ENCODE peak calls at places on chromosomes 13 and 19, in nine cellular contexts. E, F, M, O, X, U, V, L and G are unnamed samples.

GRCh38 chr19:55158423-55158822 is 891 bp upstream of the TNNI3 start:
- DNase-seq in O (no peak), E (no peak), U (no peak), L (no peak), X (no peak), V (no peak), F (no peak), M (no peak), G (no peak)

GRCh38 chr19:3526507-3527244 is 12.3 kb upstream of the TEKTIP1 start:
- DNase-seq in U (no peak), M (no peak), V (no peak), F (no peak), X (no peak), O (no peak), L (no peak), E (no peak), G (no peak)

GRCh38 chr13:39148513-39148961 is 110.3 kb downstream of the NHLRC3 start:
- DNase-seq in U (peak; percentile 51), X (peak; percentile 37), M (no peak), E (peak; percentile 91), L (peak; percentile 81), O (no peak), F (peak; percentile 38), V (no peak), G (no peak)

GRCh38 chr19:46604781-46605355 is 3.7 kb downstream of the CALM3 start:
- DNase-seq in U (no peak), O (no peak), L (no peak), V (no peak), F (no peak), X (no peak), E (no peak), M (peak; percentile 52), G (no peak)

GRCh38 chr19:10789876-10790275 is 46.1 kb downstream of the TMED1 start:
- DNase-seq in O (no peak), X (no peak), U (no peak), L (no peak), F (no peak), M (no peak), V (no peak), E (no peak), G (no peak)

GRCh38 chr19:33888665-33889064 is 92.0 kb downstream of the KCTD15 start:
- DNase-seq in X (no peak), O (no peak), M (no peak), E (no peak), F (no peak), U (no peak), V (no peak), L (no peak), G (no peak)

GRCh38 chr19:13014921-13015280 is 19.6 kb downstream of the NFIX start:
- DNase-seq in M (no peak), U (no peak), V (no peak), O (no peak), E (no peak), F (no peak), L (no peak), X (no peak), G (no peak)

GRCh38 chr13:40993987-40994386 is 25.1 kb downstream of the ELF1 start:
- DNase-seq in E (no peak), X (no peak), U (peak; percentile 80), V (peak; percentile 83), F (peak; percentile 58), M (no peak), O (no peak), L (peak; percentile 99), G (no peak)

GRCh38 chr19:409006-409514 is at the start of gene C2CD4C:
- DNase-seq in V (peak; percentile 28), E (no peak), L (no peak), U (peak; percentile 91), M (peak; percentile 32), O (no peak), X (peak; percentile 16), F (no peak), G (peak; percentile 12)

GRCh38 chr19:33622809-33623511 is 1.2 kb downstream of the CHST8 start:
- DNase-seq in X (no peak), F (no peak), M (no peak), U (peak; percentile 45), L (no peak), O (no peak), E (no peak), V (no peak), G (peak; percentile 34)

GRCh38 chr13:37109080-37109678 is 3.7 kb upstream of the CSNK1A1L start:
- DNase-seq in M (no peak), V (peak; percentile 48), O (no peak), F (no peak), X (peak; percentile 48), E (peak; percentile 65), L (no peak), U (peak; percentile 69), G (peak; percentile 18)

GRCh38 chr19:18671303-18672043 is 12.0 kb upstream of the CRTC1 start:
- DNase-seq in M (no peak), X (no peak), U (no peak), F (no peak), O (no peak), V (no peak), E (no peak), L (no peak), G (no peak)

GRCh38 chr13:30898721-30899188 is 7.3 kb upstream of the MEDAG start:
- DNase-seq in V (no peak), O (no peak), U (no peak), E (peak; percentile 99), M (no peak), L (no peak), F (no peak), X (peak; percentile 78), G (no peak)

GRCh38 chr19:18310966-18311365 is 11.9 kb downstream of the LSM4 start:
- DNase-seq in O (no peak), U (no peak), E (no peak), M (no peak), V (no peak), X (no peak), F (no peak), L (no peak), G (no peak)

GRCh38 chr19:30686252-30686762 is 314.1 kb downstream of the ZNF536 start:
- DNase-seq in O (no peak), M (no peak), E (peak; percentile 24), X (peak; percentile 2), F (no peak), U (no peak), L (no peak), V (peak; percentile 23), G (no peak)

GRCh38 chr13:55199132-55199531 is 1941.6 kb upstream of the PRR20A start:
- DNase-seq in U (peak; percentile 58), M (no peak), L (no peak), V (peak; percentile 69), F (no peak), X (no peak), O (no peak), E (no peak), G (no peak)

GRCh38 chr13:94335786-94336357 is 143.6 kb downstream of the DCT start:
- DNase-seq in U (no peak), X (no peak), L (no peak), F (no peak), E (peak; percentile 49), O (no peak), M (no peak), V (no peak), G (no peak)

GRCh38 chr19:30078381-30078910 is 136.4 kb downstream of the URI1 start:
- DNase-seq in U (no peak), O (no peak), V (no peak), M (no peak), E (no peak), F (no peak), X (no peak), L (no peak), G (no peak)

GRCh38 chr13:100625447-100625846 is 36.9 kb upstream of the GGACT start:
- DNase-seq in U (no peak), L (no peak), X (no peak), F (no peak), V (no peak), O (no peak), E (no peak), M (no peak), G (no peak)

GRCh38 chr13:99196466-99197256 is 4.0 kb upstream of the UBAC2 start:
- DNase-seq in M (no peak), L (no peak), V (peak; percentile 40), F (peak; percentile 18), X (no peak), O (no peak), U (peak; percentile 18), E (no peak), G (no peak)

GRCh38 chr19:57308514-57308913 is 11.8 kb upstream of the ZNF543 start:
- DNase-seq in X (no peak), M (no peak), E (no peak), F (no peak), O (no peak), L (no peak), V (no peak), U (no peak), G (no peak)

GRCh38 chr13:20160346-20161274 is at the start of gene GJA3:
- DNase-seq in E (peak; percentile 23), L (no peak), O (no peak), F (no peak), U (peak; percentile 56), V (peak; percentile 31), M (no peak), X (peak; percentile 58), G (no peak)

GRCh38 chr19:1266116-1266817 is 2.9 kb upstream of the CIRBP start:
- DNase-seq in F (peak; percentile 64), M (peak; percentile 74), U (peak; percentile 96), E (peak; percentile 87), V (peak; percentile 93), O (no peak), X (peak; percentile 90), L (no peak), G (peak; percentile 67)

GRCh38 chr19:50838239-50838638 is 4.9 kb upstream of the KLK15 start:
- DNase-seq in X (no peak), M (no peak), U (no peak), F (no peak), E (no peak), O (no peak), V (peak; percentile 37), L (no peak), G (peak; percentile 22)

GRCh38 chr13:111395511-111396393 is 75.3 kb downstream of the TEX29 start:
- DNase-seq in M (no peak), U (no peak), X (no peak), E (no peak), V (no peak), L (no peak), O (no peak), F (no peak), G (no peak)

GRCh38 chr13:20512042-20512683 is 13.5 kb downstream of the CRYL1 start:
- DNase-seq in X (peak; percentile 9), V (no peak), M (no peak), L (no peak), E (no peak), O (no peak), F (no peak), U (no peak), G (no peak)

GRCh38 chr19:34662919-34663318 is 14.0 kb downstream of the SCGB2B2 start:
- DNase-seq in U (peak; percentile 56), X (peak; percentile 35), F (peak; percentile 64), E (peak; percentile 25), L (no peak), O (no peak), V (peak; percentile 73), M (no peak), G (peak; percentile 63)

GRCh38 chr13:113831061-113831460 is 32.8 kb downstream of the GAS6 start:
- DNase-seq in V (no peak), X (no peak), F (no peak), O (no peak), M (no peak), U (no peak), L (no peak), E (no peak), G (no peak)

GRCh38 chr19:45472557-45473365 is 5.0 kb downstream of the FOSB start:
- DNase-seq in F (no peak), U (no peak), O (no peak), L (no peak), V (peak; percentile 35), X (no peak), E (no peak), M (no peak), G (no peak)

GRCh38 chr19:996051-996838 is 4.0 kb upstream of the GRIN3B start:
- DNase-seq in X (peak; percentile 61), F (no peak), M (no peak), E (peak; percentile 62), U (peak; percentile 89), O (no peak), L (peak; percentile 27), V (no peak), G (peak; percentile 22)

GRCh38 chr19:2988568-2988967 is 11.2 kb downstream of the TLE6 start:
- DNase-seq in L (no peak), E (no peak), O (no peak), U (no peak), F (no peak), M (no peak), X (no peak), V (no peak), G (no peak)